ENCODE peak calls at places on chromosomes 4 and X, in six cellular contexts. One of them, this sample, is unnamed.

GRCh38 chrX:38095971-38096529 is 89.7 kb downstream of the SYTL5 start:
- DNase-seq in kidney epithelial cell: peak; percentile 23
- DNase-seq in GM06990: no peak
- DNase-seq in GM23338: no peak
- DNase-seq in breast epithelium: no peak
- DNase-seq in pancreas: no peak
- DNase-seq in this sample: no peak

GRCh38 chr4:13920111-13920875 is 292.8 kb upstream of the BOD1L1 start:
- DNase-seq in pancreas: no peak
- DNase-seq in kidney epithelial cell: peak; percentile 73
- DNase-seq in breast epithelium: no peak
- DNase-seq in GM23338: no peak
- DNase-seq in GM06990: no peak
- DNase-seq in this sample: no peak

GRCh38 chr4:109078724-109079123 is 223.7 kb downstream of the COL25A1 start:
- DNase-seq in pancreas: no peak
- DNase-seq in breast epithelium: no peak
- DNase-seq in GM06990: no peak
- DNase-seq in GM23338: no peak
- DNase-seq in kidney epithelial cell: peak; percentile 35
- DNase-seq in this sample: no peak

GRCh38 chr4:168514249-168514852 is 17.5 kb downstream of the PALLD start:
- DNase-seq in breast epithelium: no peak
- DNase-seq in GM06990: no peak
- DNase-seq in kidney epithelial cell: no peak
- DNase-seq in GM23338: peak; percentile 57
- DNase-seq in pancreas: no peak
- DNase-seq in this sample: no peak

GRCh38 chrX:20181563-20182329 is 40.1 kb upstream of the EIF1AX start:
- DNase-seq in GM23338: no peak
- DNase-seq in GM06990: no peak
- DNase-seq in breast epithelium: no peak
- DNase-seq in kidney epithelial cell: no peak
- DNase-seq in pancreas: no peak
- DNase-seq in this sample: no peak

GRCh38 chrX:80667967-80668366 is 141.7 kb downstream of the BRWD3 start:
- DNase-seq in pancreas: no peak
- DNase-seq in GM23338: no peak
- DNase-seq in GM06990: no peak
- DNase-seq in breast epithelium: no peak
- DNase-seq in kidney epithelial cell: no peak
- DNase-seq in this sample: no peak

GRCh38 chr4:52371861-52372260 is 287.2 kb downstream of the USP46 start:
- DNase-seq in GM23338: no peak
- DNase-seq in breast epithelium: no peak
- DNase-seq in kidney epithelial cell: no peak
- DNase-seq in pancreas: no peak
- DNase-seq in GM06990: no peak
- DNase-seq in this sample: no peak

GRCh38 chr4:12633058-12633651 is 851.0 kb downstream of the RAB28 start:
- DNase-seq in GM06990: peak; percentile 13
- DNase-seq in pancreas: peak; percentile 38
- DNase-seq in GM23338: peak; percentile 89
- DNase-seq in breast epithelium: peak; percentile 62
- DNase-seq in kidney epithelial cell: peak; percentile 25
- DNase-seq in this sample: peak; percentile 73

GRCh38 chrX:72461766-72462165 is 110.9 kb downstream of the HDAC8 start:
- DNase-seq in GM06990: no peak
- DNase-seq in kidney epithelial cell: no peak
- DNase-seq in breast epithelium: no peak
- DNase-seq in pancreas: no peak
- DNase-seq in GM23338: no peak
- DNase-seq in this sample: no peak

GRCh38 chrX:55451990-55452824 is at the start of gene MAGEH1:
- DNase-seq in GM06990: peak; percentile 78
- DNase-seq in GM23338: peak; percentile 69
- DNase-seq in pancreas: peak; percentile 80
- DNase-seq in breast epithelium: peak; percentile 67
- DNase-seq in kidney epithelial cell: peak; percentile 35
- DNase-seq in this sample: peak; percentile 87

GRCh38 chr4:37383579-37384229 is 139.2 kb downstream of the NWD2 start:
- DNase-seq in kidney epithelial cell: no peak
- DNase-seq in GM23338: peak; percentile 84
- DNase-seq in breast epithelium: no peak
- DNase-seq in GM06990: no peak
- DNase-seq in pancreas: no peak
- DNase-seq in this sample: no peak

GRCh38 chr4:7198440-7199128 is 6.2 kb downstream of the SORCS2 start:
- DNase-seq in pancreas: no peak
- DNase-seq in GM23338: no peak
- DNase-seq in kidney epithelial cell: no peak
- DNase-seq in GM06990: no peak
- DNase-seq in breast epithelium: no peak
- DNase-seq in this sample: peak; percentile 49

GRCh38 chrX:38558681-38559080 is 2.7 kb upstream of the TSPAN7 start:
- DNase-seq in GM06990: no peak
- DNase-seq in breast epithelium: no peak
- DNase-seq in GM23338: no peak
- DNase-seq in kidney epithelial cell: no peak
- DNase-seq in pancreas: no peak
- DNase-seq in this sample: no peak

GRCh38 chrX:44891642-44892041 is 18.7 kb downstream of the KDM6A start:
- DNase-seq in kidney epithelial cell: no peak
- DNase-seq in breast epithelium: no peak
- DNase-seq in pancreas: no peak
- DNase-seq in GM06990: no peak
- DNase-seq in GM23338: peak; percentile 14
- DNase-seq in this sample: no peak

GRCh38 chr4:84379881-84380618 is 119.0 kb downstream of the NKX6-1 start:
- DNase-seq in GM06990: no peak
- DNase-seq in breast epithelium: no peak
- DNase-seq in GM23338: peak; percentile 24
- DNase-seq in pancreas: no peak
- DNase-seq in kidney epithelial cell: peak; percentile 28
- DNase-seq in this sample: no peak

GRCh38 chr4:108592674-108592986 is 27.7 kb upstream of the RPL34 start:
- DNase-seq in pancreas: no peak
- DNase-seq in breast epithelium: no peak
- DNase-seq in kidney epithelial cell: no peak
- DNase-seq in GM06990: no peak
- DNase-seq in GM23338: peak; percentile 40
- DNase-seq in this sample: no peak

GRCh38 chrX:13142891-13143290 is 98.5 kb upstream of the FAM9C start:
- DNase-seq in pancreas: peak; percentile 55
- DNase-seq in GM06990: no peak
- DNase-seq in GM23338: no peak
- DNase-seq in kidney epithelial cell: no peak
- DNase-seq in breast epithelium: no peak
- DNase-seq in this sample: no peak

GRCh38 chr4:2417196-2417764 is 1.2 kb downstream of the ZFYVE28 start:
- DNase-seq in pancreas: no peak
- DNase-seq in kidney epithelial cell: no peak
- DNase-seq in GM23338: peak; percentile 62
- DNase-seq in GM06990: no peak
- DNase-seq in breast epithelium: no peak
- DNase-seq in this sample: peak; percentile 47
- H3K27me3 ChIP-seq in pancreas: no peaks in the 10 kb centered on the region
- H3K27me3 ChIP-seq in kidney epithelial cell: peaks cover 46% of the 10 kb centered on the region
- H3K27me3 ChIP-seq in GM23338: peaks cover 79% of the 10 kb centered on the region
- H3K27me3 ChIP-seq in GM06990: peaks cover 5% of the 10 kb centered on the region
- H3K27me3 ChIP-seq in breast epithelium: peaks cover 45% of the 10 kb centered on the region
- H3K27me3 ChIP-seq in this sample: peaks cover 20% of the 10 kb centered on the region

GRCh38 chr4:146072381-146072780 is 103.1 kb upstream of the LSM6 start:
- DNase-seq in kidney epithelial cell: no peak
- DNase-seq in GM23338: no peak
- DNase-seq in breast epithelium: no peak
- DNase-seq in pancreas: no peak
- DNase-seq in GM06990: no peak
- DNase-seq in this sample: no peak
- TF ChIP-seq CTCF in kidney epithelial cell: no peak
- TF ChIP-seq CTCF in GM23338: no peak
- TF ChIP-seq CTCF in breast epithelium: no peak
- TF ChIP-seq CTCF in pancreas: no peak
- TF ChIP-seq CTCF in GM06990: no peak
- TF ChIP-seq CTCF in this sample: no peak

GRCh38 chr4:10459305-10459704 is 2.1 kb upstream of the ZNF518B start:
- DNase-seq in breast epithelium: no peak
- DNase-seq in GM23338: no peak
- DNase-seq in pancreas: no peak
- DNase-seq in GM06990: no peak
- DNase-seq in kidney epithelial cell: no peak
- DNase-seq in this sample: no peak

GRCh38 chr4:10458190-10458589 is 964 bp upstream of the ZNF518B start:
- DNase-seq in kidney epithelial cell: no peak
- DNase-seq in pancreas: no peak
- DNase-seq in breast epithelium: no peak
- DNase-seq in GM06990: no peak
- DNase-seq in GM23338: peak; percentile 37
- DNase-seq in this sample: no peak

GRCh38 chr4:10455133-10455532 is 2.1 kb downstream of the ZNF518B start:
- DNase-seq in pancreas: no peak
- DNase-seq in kidney epithelial cell: no peak
- DNase-seq in breast epithelium: no peak
- DNase-seq in GM23338: peak; percentile 14
- DNase-seq in GM06990: no peak
- DNase-seq in this sample: no peak

GRCh38 chr4:10456270-10457254 is 664 bp downstream of the ZNF518B start:
- DNase-seq in pancreas: peak; percentile 41
- DNase-seq in GM23338: peak; percentile 79
- DNase-seq in kidney epithelial cell: no peak
- DNase-seq in GM06990: peak; percentile 66
- DNase-seq in breast epithelium: no peak
- DNase-seq in this sample: peak; percentile 70

GRCh38 chr4:10457255-10457801 is at the start of gene ZNF518B:
- DNase-seq in pancreas: peak; percentile 33
- DNase-seq in breast epithelium: peak; percentile 32
- DNase-seq in kidney epithelial cell: no peak
- DNase-seq in GM06990: peak; percentile 87
- DNase-seq in GM23338: peak; percentile 87
- DNase-seq in this sample: peak; percentile 81
- H3K27me3 ChIP-seq in pancreas: peaks cover 4% of the 10 kb centered on the region
- H3K27me3 ChIP-seq in breast epithelium: peaks cover 29% of the 10 kb centered on the region
- H3K27me3 ChIP-seq in kidney epithelial cell: peaks cover 13% of the 10 kb centered on the region
- H3K27me3 ChIP-seq in GM06990: no peaks in the 10 kb centered on the region
- H3K27me3 ChIP-seq in GM23338: peaks cover 80% of the 10 kb centered on the region
- H3K27me3 ChIP-seq in this sample: peaks cover 23% of the 10 kb centered on the region

GRCh38 chrX:116657071-116657470 is 194.3 kb upstream of the CT83 start:
- DNase-seq in GM06990: no peak
- DNase-seq in kidney epithelial cell: no peak
- DNase-seq in GM23338: no peak
- DNase-seq in breast epithelium: no peak
- DNase-seq in pancreas: no peak
- DNase-seq in this sample: no peak
- TF ChIP-seq CTCF in GM06990: no peak
- TF ChIP-seq CTCF in kidney epithelial cell: no peak
- TF ChIP-seq CTCF in GM23338: no peak
- TF ChIP-seq CTCF in breast epithelium: no peak
- TF ChIP-seq CTCF in pancreas: no peak
- TF ChIP-seq CTCF in this sample: no peak

GRCh38 chr4:77062856-77063255 is 12.9 kb downstream of the CCNI start:
- DNase-seq in breast epithelium: no peak
- DNase-seq in kidney epithelial cell: no peak
- DNase-seq in GM06990: no peak
- DNase-seq in pancreas: no peak
- DNase-seq in GM23338: no peak
- DNase-seq in this sample: no peak
- H3K27me3 ChIP-seq in breast epithelium: no peaks in the 10 kb centered on the region
- H3K27me3 ChIP-seq in kidney epithelial cell: no peaks in the 10 kb centered on the region
- H3K27me3 ChIP-seq in GM06990: no peaks in the 10 kb centered on the region
- H3K27me3 ChIP-seq in pancreas: no peaks in the 10 kb centered on the region
- H3K27me3 ChIP-seq in GM23338: no peaks in the 10 kb centered on the region
- H3K27me3 ChIP-seq in this sample: no peaks in the 10 kb centered on the region